ENCODE peak calls at places on chromosomes 11 and 22, in eight cellular contexts. G is HCT116, R is left lung, M is lower lobe of right lung, N is gastrocnemius medialis, V is GM12878, W is heart right ventricle, S is body of pancreas. J is an unnamed sample. For H3K36me3, the result is how much of the 10 kb centered on the place peaks cover.

GRCh38 chr11:14673824-14674432 is 30.3 kb downstream of the PDE3B start:
- DNase-seq in G (no peak), R (no peak), M (no peak), N (no peak), V (no peak), W (no peak), S (no peak), J (no peak)

GRCh38 chr11:5596611-5597201 is at the start of gene TRIM6:
- DNase-seq in G (no peak), R (peak), M (peak), N (peak), V (no peak), W (peak), S (peak), J (peak)

GRCh38 chr11:726278-726915 is 20.4 kb downstream of the EPS8L2 start:
- DNase-seq in G (no peak), R (peak), M (peak), N (no peak), V (no peak), W (no peak), S (peak), J (no peak)

GRCh38 chr11:131195801-131196517 is 174.5 kb upstream of the NTM start:
- DNase-seq in G (no peak), R (no peak), M (peak), N (no peak), V (no peak), W (peak), S (peak), J (no peak)

GRCh38 chr11:27276141-27276540 is 86.9 kb downstream of the CCDC34 start:
- DNase-seq in G (no peak), R (no peak), M (no peak), N (no peak), V (no peak), W (no peak), S (no peak), J (no peak)

GRCh38 chr11:72609045-72609444 is 65.2 kb downstream of the PDE2A start:
- DNase-seq in G (no peak), R (no peak), M (no peak), N (no peak), V (no peak), W (no peak), S (no peak), J (no peak)

GRCh38 chr11:110679323-110679980 is 32.8 kb downstream of the ARHGAP20 start:
- DNase-seq in G (no peak), R (no peak), M (no peak), N (no peak), V (no peak), W (no peak), S (no peak), J (no peak)

GRCh38 chr11:10657308-10658271 is 36.0 kb downstream of the IRAG1 start:
- DNase-seq in G (no peak), R (no peak), M (no peak), N (no peak), V (peak), W (no peak), S (no peak), J (no peak)

GRCh38 chr11:79237676-79238075 is 203.2 kb downstream of the TENM4 start:
- DNase-seq in G (no peak), R (no peak), M (no peak), N (no peak), V (no peak), W (peak), S (no peak), J (no peak)

GRCh38 chr11:3950996-3951662 is 95.7 kb downstream of the STIM1 start:
- DNase-seq in G (no peak), R (no peak), M (no peak), N (no peak), V (no peak), W (no peak), S (no peak), J (no peak)

GRCh38 chr22:23754980-23755636 is 883 bp upstream of the VPREB3 start:
- DNase-seq in G (no peak), R (no peak), M (no peak), N (no peak), V (no peak), W (no peak), S (no peak), J (no peak)

GRCh38 chr11:124983674-124984511 is 29.9 kb downstream of the CCDC15 start:
- DNase-seq in G (no peak), R (peak), M (no peak), N (no peak), V (no peak), W (no peak), S (no peak), J (no peak)

GRCh38 chr11:69317401-69318092 is 23.6 kb downstream of the MYEOV start:
- DNase-seq in G (no peak), R (no peak), M (no peak), N (no peak), V (no peak), W (no peak), S (no peak), J (no peak)

GRCh38 chr22:26753125-26753862 is 95.9 kb downstream of the MIAT start:
- DNase-seq in G (no peak), R (no peak), M (no peak), N (no peak), V (no peak), W (no peak), S (no peak), J (no peak)
- TF ChIP-seq CTCF in G (peak), R (no peak), M (no peak), N (no peak), V (no peak), W (no peak), S (no peak), J (no peak)

GRCh38 chr11:118519549-118519948 is 7.7 kb upstream of the TTC36 start:
- DNase-seq in G (no peak), R (no peak), M (no peak), N (no peak), V (no peak), W (no peak), S (no peak), J (no peak)

GRCh38 chr11:118521892-118522311 is 5.4 kb upstream of the TTC36 start:
- DNase-seq in G (no peak), R (no peak), M (no peak), N (no peak), V (peak), W (no peak), S (no peak), J (no peak)

GRCh38 chr11:118524757-118525465 is 2.4 kb upstream of the TTC36 start:
- DNase-seq in G (no peak), R (no peak), M (no peak), N (no peak), V (no peak), W (no peak), S (no peak), J (no peak)

GRCh38 chr11:118524356-118524755 is 2.9 kb upstream of the TTC36 start:
- DNase-seq in G (no peak), R (no peak), M (no peak), N (no peak), V (no peak), W (no peak), S (no peak), J (no peak)

DNA sequence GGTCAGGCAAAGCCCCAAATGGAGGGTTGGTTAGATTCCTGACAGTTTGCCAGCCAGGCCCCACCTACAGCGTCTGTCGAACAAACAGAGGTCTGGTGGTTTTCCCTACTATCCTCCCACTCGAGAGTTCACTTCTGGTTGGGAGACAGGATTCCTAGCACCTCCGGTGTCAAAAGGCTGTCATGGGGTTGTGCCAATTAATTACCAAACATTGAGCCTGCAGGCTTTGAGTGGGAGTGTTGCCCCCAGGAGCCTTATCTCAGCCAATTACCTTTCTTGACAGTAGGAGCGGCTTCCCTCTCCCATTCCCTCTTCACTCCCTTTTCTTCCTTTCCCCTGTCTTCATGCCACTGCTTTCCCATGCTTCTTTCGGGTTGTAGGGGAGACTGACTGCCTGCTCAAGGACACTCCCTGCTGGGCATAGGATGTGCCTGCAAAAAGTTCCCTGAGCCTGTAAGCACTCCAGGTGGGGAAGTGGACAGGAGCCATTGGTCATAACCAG is 4.7 kb upstream of the TTC36 start:
- DNase-seq in G (no peak), R (no peak), M (no peak), N (no peak), V (no peak), W (no peak), S (peak), J (no peak)
- H3K36me3 ChIP-seq in G (under half), R (under half), M (half or more), N (half or more), V (under half), W (under half), S (under half), J (under half)

GRCh38 chr11:67376873-67377808 is 3.7 kb upstream of the CLCF1 start:
- DNase-seq in G (no peak), R (no peak), M (no peak), N (no peak), V (no peak), W (no peak), S (no peak), J (no peak)
- TF ChIP-seq CTCF in G (no peak), R (no peak), M (no peak), N (no peak), V (no peak), W (no peak), S (no peak), J (no peak)

DNA sequence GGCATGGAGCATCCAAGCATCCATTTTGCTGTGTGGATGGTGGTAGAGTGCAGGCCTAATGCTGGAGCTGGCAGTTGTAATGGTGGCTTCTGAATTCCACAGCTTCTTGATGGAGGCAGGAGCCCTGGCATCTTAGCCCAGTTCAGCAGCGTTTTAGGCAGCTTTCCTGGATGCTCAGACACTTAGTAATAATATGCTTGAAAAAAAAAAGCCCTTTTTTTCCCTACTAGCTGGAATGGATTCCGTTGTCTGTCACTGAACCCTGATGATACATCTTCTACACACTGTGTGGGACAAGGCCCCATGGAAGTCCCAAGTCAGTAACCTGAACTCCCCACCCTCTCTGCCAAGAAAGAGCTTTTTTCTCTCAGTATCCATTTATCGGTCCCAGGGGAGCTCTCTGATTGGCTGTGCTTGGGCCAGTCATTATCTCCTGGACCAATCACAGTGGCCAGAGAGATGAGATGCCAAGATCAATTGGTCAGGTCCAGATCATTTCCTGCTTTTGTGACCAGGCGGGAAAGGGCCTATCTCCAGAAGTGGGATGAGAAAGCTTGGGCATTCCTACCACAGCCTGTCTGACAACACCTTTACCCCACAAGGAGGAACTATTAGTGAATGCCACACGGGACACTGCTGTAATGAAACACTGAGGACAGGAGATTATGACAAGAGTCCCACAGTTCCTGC is 34.3 kb downstream of the MCM5 start:
- DNase-seq in G (no peak), R (no peak), M (no peak), N (no peak), V (no peak), W (no peak), S (no peak), J (no peak)
- H3K36me3 ChIP-seq in G (under half), R (under half), M (under half), N (under half), V (under half), W (under half), S (under half), J (under half)

GRCh38 chr11:20256925-20257324 is 96.7 kb upstream of the DBX1 start:
- DNase-seq in G (no peak), R (no peak), M (no peak), N (no peak), V (no peak), W (no peak), S (no peak), J (no peak)
- TF ChIP-seq CTCF in G (no peak), R (no peak), M (no peak), N (no peak), V (no peak), W (no peak), S (no peak), J (no peak)

DNA sequence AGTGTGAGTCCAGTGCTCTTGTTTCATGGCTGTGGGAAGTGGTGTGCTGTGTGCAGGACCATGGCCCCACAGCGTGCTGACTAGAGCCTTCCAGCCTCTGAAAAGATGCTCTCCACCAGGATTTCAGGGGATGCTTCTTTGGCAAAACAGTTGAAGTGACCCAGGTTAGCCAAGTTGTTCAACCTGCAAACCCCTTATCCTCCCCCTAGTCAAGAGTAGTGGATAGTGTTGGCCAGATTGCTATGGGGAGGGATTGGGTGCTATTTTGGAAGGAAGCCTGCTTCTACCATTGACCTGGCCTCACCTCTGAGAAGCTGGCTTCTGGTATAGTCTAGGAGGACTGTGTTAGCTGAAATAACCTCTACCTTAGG is 1.7 kb downstream of the MICAL2 start:
- DNase-seq in G (no peak), R (no peak), M (no peak), N (no peak), V (no peak), W (no peak), S (no peak), J (no peak)
- H3K36me3 ChIP-seq in G (under half), R (under half), M (under half), N (under half), V (under half), W (under half), S (under half), J (under half)

J was measured in right atrium auricular region.